ENCODE peak calls at places on chromosomes 11 and 22, in five cellular contexts. E, V, A, S and J are unnamed samples.
A peak's percentile ranks its signal among the peaks of the same experiment; 100 is the strongest.

GRCh38 chr11:11179239-11179638 is 173.8 kb downstream of the CSNK2A3 start:
- DNase-seq in E (peak; percentile 56), V (peak; percentile 91), A (no peak), S (no peak), J (peak; percentile 80)

GRCh38 chr11:119100246-119100959 is 1.2 kb downstream of the DPAGT1 start:
- DNase-seq in E (peak; percentile 65), V (peak; percentile 55), A (no peak), S (peak; percentile 79), J (peak; percentile 47)

GRCh38 chr11:82174610-82175009 is 559.1 kb downstream of the FAM181B start:
- DNase-seq in E (no peak), V (no peak), A (no peak), S (peak; percentile 51), J (no peak)

GRCh38 chr11:77002776-77003175 is 31.4 kb upstream of the B3GNT6 start:
- DNase-seq in E (no peak), V (no peak), A (no peak), S (no peak), J (no peak)

GRCh38 chr11:32029721-32030120 is 61.2 kb upstream of the RCN1 start:
- DNase-seq in E (peak; percentile 55), V (no peak), A (no peak), S (no peak), J (no peak)

GRCh38 chr11:3139086-3139440 is 26.0 kb downstream of the OSBPL5 start:
- DNase-seq in E (no peak), V (no peak), A (no peak), S (no peak), J (no peak)

GRCh38 chr22:44730490-44731356 is 21.7 kb upstream of the ARHGAP8 start:
- DNase-seq in E (no peak), V (no peak), A (no peak), S (no peak), J (no peak)

GRCh38 chr22:21020802-21021429 is 6.0 kb downstream of the P2RX6 start:
- DNase-seq in E (no peak), V (no peak), A (no peak), S (no peak), J (no peak)

GRCh38 chr11:95076416-95076815 is 9.7 kb downstream of the SRSF8 start:
- DNase-seq in E (peak; percentile 89), V (peak; percentile 84), A (no peak), S (peak; percentile 58), J (no peak)

GRCh38 chr22:40434101-40434500 is 63.7 kb downstream of the SGSM3 start:
- DNase-seq in E (peak; percentile 50), V (peak; percentile 54), A (no peak), S (no peak), J (no peak)

GRCh38 chr11:30245621-30246020 is 14.8 kb downstream of the FSHB start:
- DNase-seq in E (no peak), V (peak; percentile 31), A (no peak), S (no peak), J (no peak)

GRCh38 chr22:44926124-44926475 is 83.7 kb downstream of the PHF21B start:
- DNase-seq in E (no peak), V (no peak), A (no peak), S (no peak), J (no peak)

GRCh38 chr11:58330861-58331260 is 28.0 kb downstream of the OR5B17 start:
- DNase-seq in E (peak; percentile 51), V (peak; percentile 17), A (no peak), S (no peak), J (no peak)

GRCh38 chr11:45752136-45752535 is 52.8 kb upstream of the SLC35C1 start:
- DNase-seq in E (no peak), V (no peak), A (no peak), S (no peak), J (no peak)

GRCh38 chr11:111604392-111605009 is 2.3 kb downstream of the SIK2 start:
- DNase-seq in E (peak; percentile 69), V (peak; percentile 64), A (no peak), S (peak; percentile 85), J (peak; percentile 43)

GRCh38 chr11:17719028-17719939 is at the start of gene MYOD1:
- DNase-seq in E (peak; percentile 5), V (no peak), A (no peak), S (no peak), J (peak; percentile 98)

GRCh38 chr11:95791385-95792033 is 1.2 kb downstream of the CEP57 start:
- DNase-seq in E (no peak), V (no peak), A (no peak), S (no peak), J (no peak)

GRCh38 chr11:65435981-65436411 is 13.4 kb downstream of the NEAT1 start:
- DNase-seq in E (peak; percentile 53), V (peak; percentile 47), A (no peak), S (no peak), J (peak; percentile 34)

GRCh38 chr22:38953577-38954413 is 3.6 kb upstream of the APOBEC3A start:
- DNase-seq in E (no peak), V (no peak), A (peak; percentile 84), S (no peak), J (no peak)

GRCh38 chr11:60971520-60971919 is at the start of gene CD6:
- DNase-seq in E (no peak), V (no peak), A (peak; percentile 62), S (no peak), J (no peak)

GRCh38 chr22:19853879-19854777 is 546 bp downstream of the GNB1L start:
- DNase-seq in E (no peak), V (no peak), A (no peak), S (peak; percentile 60), J (no peak)

GRCh38 chr11:61129608-61130523 is 27.6 kb downstream of the CD5 start:
- DNase-seq in E (peak; percentile 87), V (peak; percentile 96), A (peak; percentile 82), S (peak; percentile 99), J (peak; percentile 85)

GRCh38 chr11:128903248-128904041 is 12.3 kb downstream of the KCNJ5 start:
- DNase-seq in E (no peak), V (peak; percentile 63), A (no peak), S (no peak), J (peak; percentile 60)

GRCh38 chr11:113505541-113506375 is 30.6 kb upstream of the DRD2 start:
- DNase-seq in E (peak; percentile 10), V (peak; percentile 75), A (no peak), S (peak; percentile 75), J (peak; percentile 32)

GRCh38 chr22:26568207-26568706 is 21.7 kb downstream of the TPST2 start:
- DNase-seq in E (no peak), V (peak; percentile 75), A (no peak), S (peak; percentile 28), J (peak; percentile 35)

GRCh38 chr11:57480409-57481137 is 20.2 kb downstream of the RTN4RL2 start:
- DNase-seq in E (peak; percentile 58), V (peak; percentile 51), A (peak; percentile 62), S (peak; percentile 76), J (no peak)

GRCh38 chr22:44408227-44409192 is 89.5 kb downstream of the RTL6 start:
- DNase-seq in E (no peak), V (no peak), A (no peak), S (no peak), J (no peak)

GRCh38 chr11:15845261-15845660 is 511.1 kb downstream of the SOX6 start:
- DNase-seq in E (no peak), V (peak; percentile 60), A (no peak), S (no peak), J (no peak)

GRCh38 chr11:115919341-115920086 is 415.3 kb upstream of the CADM1 start:
- DNase-seq in E (no peak), V (peak; percentile 73), A (no peak), S (no peak), J (peak; percentile 63)

GRCh38 chr11:126443120-126443519 is 87.6 kb downstream of the ST3GAL4 start:
- DNase-seq in E (no peak), V (no peak), A (no peak), S (no peak), J (no peak)

GRCh38 chr22:30574095-30574981 is at the start of gene GAL3ST1:
- DNase-seq in E (no peak), V (peak; percentile 31), A (no peak), S (peak; percentile 67), J (no peak)

GRCh38 chr11:27174672-27175210 is 134.1 kb downstream of the BBOX1 start:
- DNase-seq in E (no peak), V (no peak), A (no peak), S (no peak), J (no peak)

GRCh38 chr11:17687946-17688670 is 31.3 kb upstream of the MYOD1 start:
- DNase-seq in E (no peak), V (no peak), A (no peak), S (no peak), J (peak; percentile 99)

GRCh38 chr11:26976389-26976788 is 17.5 kb upstream of the FIBIN start:
- DNase-seq in E (peak; percentile 75), V (peak; percentile 87), A (no peak), S (no peak), J (peak; percentile 51)

GRCh38 chr11:12232160-12232559 is 121.8 kb downstream of the MICAL2 start:
- DNase-seq in E (peak; percentile 65), V (no peak), A (no peak), S (no peak), J (no peak)

GRCh38 chr11:118979434-118979833 is 7.9 kb downstream of the FOXR1 start:
- DNase-seq in E (no peak), V (no peak), A (no peak), S (no peak), J (no peak)

GRCh38 chr11:78139422-78140391 is at the start of gene ALG8:
- DNase-seq in E (peak; percentile 93), V (peak; percentile 99), A (peak; percentile 96), S (peak; percentile 97), J (peak; percentile 96)

GRCh38 chr11:119284344-119285157 is 32.4 kb downstream of the MCAM start:
- DNase-seq in E (peak; percentile 51), V (peak; percentile 50), A (no peak), S (peak; percentile 67), J (peak; percentile 46)

GRCh38 chr11:33377100-33377851 is 120.1 kb downstream of the HIPK3 start:
- DNase-seq in E (peak; percentile 21), V (peak; percentile 28), A (no peak), S (no peak), J (no peak)

GRCh38 chr22:46287873-46288751 is 8.6 kb upstream of the GTSE1 start:
- DNase-seq in E (no peak), V (no peak), A (peak; percentile 15), S (no peak), J (no peak)